ENCODE peak calls at places on chromosome 13, in eight cellular contexts. A, E, V, C, R, B, D and F are unnamed samples.

GRCh38 chr13:39527961-39528720 is 74.9 kb downstream of the LHFPL6 start:
- DNase-seq in A (peak; percentile 25), E (no peak), V (no peak), C (no peak), R (no peak), B (no peak), D (peak; percentile 72), F (no peak)

GRCh38 chr13:113562866-113563265 is 21.7 kb upstream of the TFDP1 start:
- DNase-seq in A (no peak), E (peak; percentile 8), V (no peak), C (no peak), R (no peak), B (peak; percentile 25), D (no peak), F (no peak)

GRCh38 chr13:44158055-44158655 is 215.5 kb upstream of the SERP2 start:
- DNase-seq in A (no peak), E (no peak), V (no peak), C (no peak), R (no peak), B (no peak), D (no peak), F (no peak)

GRCh38 chr13:80235559-80236296 is 105.2 kb downstream of the SPRY2 start:
- DNase-seq in A (no peak), E (no peak), V (no peak), C (no peak), R (no peak), B (no peak), D (no peak), F (no peak)

GRCh38 chr13:34942732-34943674 is 933 bp downstream of the NBEA start:
- DNase-seq in A (peak; percentile 15), E (no peak), V (peak; percentile 68), C (no peak), R (peak; percentile 49), B (peak; percentile 87), D (no peak), F (no peak)

GRCh38 chr13:38718374-38718773 is 31.5 kb downstream of the FREM2 start:
- DNase-seq in A (no peak), E (no peak), V (no peak), C (no peak), R (no peak), B (no peak), D (no peak), F (no peak)

GRCh38 chr13:79566118-79566517 is 85.2 kb downstream of the NDFIP2 start:
- DNase-seq in A (no peak), E (no peak), V (no peak), C (no peak), R (no peak), B (no peak), D (no peak), F (no peak)

GRCh38 chr13:26980099-26981031 is 191.2 kb downstream of the USP12 start:
- DNase-seq in A (no peak), E (no peak), V (no peak), C (no peak), R (no peak), B (no peak), D (no peak), F (no peak)

GRCh38 chr13:45196622-45197021 is 4.2 kb downstream of the KCTD4 start:
- DNase-seq in A (no peak), E (no peak), V (no peak), C (no peak), R (no peak), B (no peak), D (no peak), F (no peak)

GRCh38 chr13:84567848-84568247 is 685.6 kb upstream of the SLITRK1 start:
- DNase-seq in A (no peak), E (no peak), V (no peak), C (no peak), R (no peak), B (no peak), D (no peak), F (no peak)

GRCh38 chr13:75468098-75468497 is 13.9 kb downstream of the TBC1D4 start:
- DNase-seq in A (no peak), E (no peak), V (no peak), C (no peak), R (no peak), B (no peak), D (no peak), F (no peak)

DNA sequence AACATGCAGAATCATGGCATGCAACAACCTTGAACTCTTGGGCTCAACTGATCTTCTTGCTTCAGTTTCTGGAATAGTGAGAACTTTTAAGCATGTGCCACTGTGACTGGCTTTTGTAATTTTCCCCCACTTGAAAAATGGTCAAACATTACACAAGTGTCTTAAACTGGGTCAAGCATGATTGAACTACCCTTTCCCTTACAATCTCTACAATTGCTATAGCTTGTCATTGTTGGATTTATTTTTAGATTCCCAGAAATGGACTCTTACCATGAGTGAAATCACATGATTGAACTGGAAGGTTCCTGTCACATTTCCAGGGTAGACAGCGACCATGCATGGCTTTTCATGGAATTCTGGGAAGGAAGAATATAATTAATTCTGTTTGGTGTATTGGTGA is 102.2 kb upstream of the TUBA3C start:
- DNase-seq in A (no peak), E (no peak), V (no peak), C (no peak), R (no peak), B (no peak), D (no peak), F (no peak)
- H3K9me3 ChIP-seq in A (no peaks in the 10 kb centered on the region), E (no peaks in the 10 kb centered on the region), V (peaks cover 49% of the 10 kb centered on the region), C (no peaks in the 10 kb centered on the region), R (no peaks in the 10 kb centered on the region), B (peaks cover 64% of the 10 kb centered on the region), D (no peaks in the 10 kb centered on the region), F (no peaks in the 10 kb centered on the region)

DNA sequence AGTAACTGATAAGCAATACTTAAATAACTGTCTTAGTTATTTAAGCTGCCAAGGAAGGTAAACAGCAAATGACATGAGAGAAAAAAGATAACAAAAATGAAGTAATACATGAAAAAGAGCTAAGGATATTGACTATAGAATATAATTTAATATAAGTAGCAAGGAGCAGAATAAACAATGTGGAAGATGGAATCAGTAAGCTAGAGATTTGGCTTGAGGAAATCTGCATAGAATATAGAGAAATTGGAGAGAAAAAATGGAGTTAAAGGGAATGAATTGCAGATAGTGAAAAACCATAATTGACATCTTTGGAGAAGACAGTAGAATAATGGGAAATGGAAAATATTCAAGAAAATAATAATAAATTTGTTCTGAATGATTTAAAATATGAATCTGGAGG is 127.1 kb downstream of the PDS5B start:
- DNase-seq in A (no peak), E (no peak), V (no peak), C (no peak), R (no peak), B (no peak), D (no peak), F (no peak)
- H3K9me3 ChIP-seq in A (no peaks in the 10 kb centered on the region), E (peaks cover 4% of the 10 kb centered on the region), V (no peaks in the 10 kb centered on the region), C (peaks cover 5% of the 10 kb centered on the region), R (no peaks in the 10 kb centered on the region), B (peaks cover 54% of the 10 kb centered on the region), D (peaks cover 11% of the 10 kb centered on the region), F (peaks cover 22% of the 10 kb centered on the region)

GRCh38 chr13:20285530-20285929 is 53.4 kb upstream of the GJB6 start:
- DNase-seq in A (no peak), E (no peak), V (no peak), C (no peak), R (no peak), B (no peak), D (no peak), F (no peak)
- H3K9me3 ChIP-seq in A (peaks cover 7% of the 10 kb centered on the region), E (peaks cover 18% of the 10 kb centered on the region), V (peaks cover 28% of the 10 kb centered on the region), C (peaks cover 34% of the 10 kb centered on the region), R (peaks cover 17% of the 10 kb centered on the region), B (peaks cover 31% of the 10 kb centered on the region), D (peaks cover 52% of the 10 kb centered on the region), F (peaks cover 45% of the 10 kb centered on the region)

DNA sequence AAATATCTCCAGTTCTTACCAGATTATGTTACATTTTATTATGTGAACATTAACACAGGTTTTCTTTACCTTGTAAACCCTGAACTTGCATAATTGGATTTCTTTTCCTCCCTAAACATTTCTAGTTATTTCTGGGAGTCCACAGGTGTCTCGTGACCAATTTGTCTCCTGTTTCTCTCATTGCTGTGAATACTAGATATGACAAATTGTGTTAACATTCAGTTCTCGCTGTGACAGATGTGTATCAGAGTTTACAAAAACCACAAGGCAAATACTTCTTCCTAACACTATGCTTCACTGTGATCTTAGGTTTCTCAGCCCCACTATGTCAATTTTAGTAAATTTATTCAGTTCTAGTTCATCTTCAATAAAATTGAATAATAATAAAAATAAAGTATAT is 1554.9 kb downstream of the EFNB2 start:
- DNase-seq in A (no peak), E (no peak), V (no peak), C (no peak), R (no peak), B (no peak), D (no peak), F (no peak)
- H3K9me3 ChIP-seq in A (no peaks in the 10 kb centered on the region), E (no peaks in the 10 kb centered on the region), V (no peaks in the 10 kb centered on the region), C (no peaks in the 10 kb centered on the region), R (no peaks in the 10 kb centered on the region), B (no peaks in the 10 kb centered on the region), D (no peaks in the 10 kb centered on the region), F (no peaks in the 10 kb centered on the region)

GRCh38 chr13:111961236-111961635 is 105.7 kb upstream of the SOX1 start:
- DNase-seq in A (no peak), E (no peak), V (peak; percentile 8), C (no peak), R (no peak), B (peak; percentile 4), D (no peak), F (no peak)
- H3K9me3 ChIP-seq in A (no peaks in the 10 kb centered on the region), E (no peaks in the 10 kb centered on the region), V (no peaks in the 10 kb centered on the region), C (no peaks in the 10 kb centered on the region), R (no peaks in the 10 kb centered on the region), B (no peaks in the 10 kb centered on the region), D (no peaks in the 10 kb centered on the region), F (no peaks in the 10 kb centered on the region)